ENCODE peak calls at places on chromosomes 12 and 14, in eight cellular contexts. Q is tibial artery; G is cardiac muscle cell; L is naive thymus-derived CD4-positive, alpha-beta T cell; R is heart right ventricle; H is CD8-positive, alpha-beta memory T cell; S is mesenchymal stem cell; V is neural progenitor cell. I is an unnamed sample. For H3K4me1, the result is how much of the 10 kb centered on the place peaks cover.

GRCh38 chr14:79278798-79279644 is 932.3 kb downstream of the DIO2 start:
- DNase-seq in Q (peak), G (peak), L (no peak), R (peak), H (no peak), S (peak), V (peak), I (peak)

GRCh38 chr12:58976146-58976545 is 55.8 kb upstream of the LRIG3 start:
- DNase-seq in Q (no peak), G (no peak), L (no peak), R (no peak), H (no peak), S (no peak), V (no peak), I (no peak)

GRCh38 chr14:56099081-56099797 is 19.0 kb upstream of the PELI2 start:
- DNase-seq in Q (no peak), G (peak), L (no peak), R (no peak), H (no peak), S (no peak), V (peak), I (peak)

GRCh38 chr12:108768591-108769500 is 37.5 kb upstream of the CORO1C start:
- DNase-seq in Q (no peak), G (peak), L (no peak), R (peak), H (no peak), S (no peak), V (peak), I (no peak)

GRCh38 chr12:71158361-71158882 is 623 bp upstream of the TSPAN8 start:
- DNase-seq in Q (no peak), G (no peak), L (no peak), R (no peak), H (no peak), S (no peak), V (no peak), I (peak)

GRCh38 chr12:89544027-89544426 is 18.2 kb upstream of the POC1B start:
- DNase-seq in Q (no peak), G (no peak), L (no peak), R (no peak), H (no peak), S (no peak), V (no peak), I (no peak)

GRCh38 chr12:81077686-81078441 is at the start of gene ACSS3:
- DNase-seq in Q (peak), G (peak), L (no peak), R (peak), H (no peak), S (peak), V (peak), I (peak)

GRCh38 chr14:91127411-91127810 is 13.5 kb downstream of the DGLUCY start:
- DNase-seq in Q (no peak), G (no peak), L (no peak), R (peak), H (no peak), S (no peak), V (no peak), I (no peak)

GRCh38 chr14:71583246-71583645 is 349.0 kb upstream of the RGS6 start:
- DNase-seq in Q (no peak), G (no peak), L (no peak), R (no peak), H (no peak), S (no peak), V (no peak), I (no peak)

GRCh38 chr12:114448618-114448933 is 42.6 kb upstream of the TBX5 start:
- DNase-seq in Q (no peak), G (peak), L (no peak), R (no peak), H (no peak), S (no peak), V (peak), I (no peak)

GRCh38 chr14:24403294-24404013 is 4.7 kb downstream of the NYNRIN start:
- DNase-seq in Q (no peak), G (no peak), L (no peak), R (no peak), H (no peak), S (no peak), V (no peak), I (no peak)

GRCh38 chr14:77142289-77142814 is 761 bp upstream of the ZDHHC22 start:
- DNase-seq in Q (no peak), G (no peak), L (no peak), R (no peak), H (no peak), S (no peak), V (peak), I (no peak)

GRCh38 chr14:65010211-65010931 is 23.7 kb downstream of the FNTB start:
- DNase-seq in Q (no peak), G (no peak), L (no peak), R (no peak), H (no peak), S (no peak), V (no peak), I (no peak)

GRCh38 chr14:96585672-96586013 is 83.5 kb downstream of the PAPOLA start:
- DNase-seq in Q (no peak), G (no peak), L (no peak), R (no peak), H (no peak), S (no peak), V (no peak), I (no peak)

GRCh38 chr14:70339970-70340369 is 19.5 kb downstream of the COX16 start:
- DNase-seq in Q (no peak), G (no peak), L (no peak), R (no peak), H (no peak), S (no peak), V (no peak), I (no peak)

GRCh38 chr14:24198845-24199524 is 3.7 kb upstream of the TM9SF1 start:
- DNase-seq in Q (no peak), G (no peak), L (no peak), R (no peak), H (no peak), S (no peak), V (no peak), I (no peak)

GRCh38 chr14:87994974-87995373 is 2.0 kb upstream of the GALC start:
- DNase-seq in Q (no peak), G (no peak), L (no peak), R (no peak), H (no peak), S (peak), V (no peak), I (peak)

GRCh38 chr14:49966304-49966809 is 73.5 kb downstream of the ARF6 start:
- DNase-seq in Q (no peak), G (no peak), L (no peak), R (no peak), H (no peak), S (no peak), V (peak), I (no peak)

GRCh38 chr12:16955083-16955657 is 349.2 kb upstream of the LMO3 start:
- DNase-seq in Q (no peak), G (no peak), L (no peak), R (no peak), H (no peak), S (peak), V (no peak), I (no peak)

GRCh38 chr12:57576613-57577160 is 14.3 kb upstream of the PIP4K2C start:
- DNase-seq in Q (no peak), G (no peak), L (no peak), R (no peak), H (no peak), S (no peak), V (no peak), I (no peak)

GRCh38 chr12:115660211-115660805 is 617.2 kb downstream of the MED13L start:
- DNase-seq in Q (no peak), G (no peak), L (no peak), R (peak), H (no peak), S (no peak), V (no peak), I (no peak)

GRCh38 chr12:83434600-83434999 is 747.9 kb downstream of the TMTC2 start:
- DNase-seq in Q (no peak), G (no peak), L (no peak), R (no peak), H (no peak), S (no peak), V (no peak), I (no peak)

GRCh38 chr12:131363841-131364425 is 347.0 kb upstream of the SFSWAP start:
- DNase-seq in Q (no peak), G (no peak), L (no peak), R (no peak), H (no peak), S (no peak), V (no peak), I (no peak)

GRCh38 chr14:50389668-50390441 is 6.8 kb downstream of the CDKL1 start:
- DNase-seq in Q (no peak), G (no peak), L (no peak), R (no peak), H (no peak), S (no peak), V (no peak), I (no peak)

GRCh38 chr12:109637341-109637740 is 63.7 kb downstream of the MVK start:
- DNase-seq in Q (no peak), G (no peak), L (no peak), R (no peak), H (no peak), S (no peak), V (no peak), I (no peak)

GRCh38 chr14:65243766-65244442 is 141.6 kb upstream of the MAX start:
- DNase-seq in Q (no peak), G (no peak), L (peak), R (no peak), H (no peak), S (no peak), V (no peak), I (no peak)

GRCh38 chr14:36503771-36504741 is 16.0 kb downstream of the NKX2-1 start:
- DNase-seq in Q (no peak), G (no peak), L (no peak), R (no peak), H (no peak), S (no peak), V (peak), I (no peak)

GRCh38 chr12:127024791-127025190 is 1242.2 kb upstream of the TMEM132C start:
- DNase-seq in Q (no peak), G (no peak), L (no peak), R (no peak), H (no peak), S (no peak), V (no peak), I (no peak)

GRCh38 chr12:116389990-116390655 is 112.6 kb upstream of the MED13L start:
- DNase-seq in Q (peak), G (no peak), L (no peak), R (no peak), H (no peak), S (peak), V (no peak), I (no peak)

GRCh38 chr12:48861111-48861510 is 4.6 kb downstream of the RND1 start:
- DNase-seq in Q (no peak), G (no peak), L (no peak), R (no peak), H (no peak), S (no peak), V (no peak), I (no peak)

GRCh38 chr12:101050631-101051030 is 159.4 kb downstream of the SLC5A8 start:
- DNase-seq in Q (no peak), G (no peak), L (no peak), R (no peak), H (no peak), S (no peak), V (no peak), I (peak)

GRCh38 chr14:95134304-95134933 is 22.9 kb downstream of the DICER1 start:
- DNase-seq in Q (no peak), G (no peak), L (no peak), R (no peak), H (no peak), S (peak), V (no peak), I (no peak)

GRCh38 chr14:60738843-60739508 is 4.4 kb downstream of the MNAT1 start:
- DNase-seq in Q (no peak), G (no peak), L (no peak), R (no peak), H (no peak), S (no peak), V (no peak), I (no peak)

GRCh38 chr12:331287-331686 is 57.8 kb downstream of the KDM5A start:
- DNase-seq in Q (no peak), G (no peak), L (no peak), R (no peak), H (no peak), S (no peak), V (no peak), I (no peak)

GRCh38 chr12:27176765-27177164 is 67.3 kb upstream of the STK38L start:
- DNase-seq in Q (no peak), G (no peak), L (no peak), R (no peak), H (no peak), S (peak), V (no peak), I (no peak)

GRCh38 chr12:104094284-104094683 is 30.0 kb downstream of the HCFC2 start:
- DNase-seq in Q (no peak), G (no peak), L (no peak), R (no peak), H (no peak), S (peak), V (no peak), I (no peak)

GRCh38 chr14:69877492-69877891 is 1.7 kb upstream of the SMOC1 start:
- DNase-seq in Q (no peak), G (peak), L (no peak), R (no peak), H (no peak), S (no peak), V (peak), I (peak)

DNA sequence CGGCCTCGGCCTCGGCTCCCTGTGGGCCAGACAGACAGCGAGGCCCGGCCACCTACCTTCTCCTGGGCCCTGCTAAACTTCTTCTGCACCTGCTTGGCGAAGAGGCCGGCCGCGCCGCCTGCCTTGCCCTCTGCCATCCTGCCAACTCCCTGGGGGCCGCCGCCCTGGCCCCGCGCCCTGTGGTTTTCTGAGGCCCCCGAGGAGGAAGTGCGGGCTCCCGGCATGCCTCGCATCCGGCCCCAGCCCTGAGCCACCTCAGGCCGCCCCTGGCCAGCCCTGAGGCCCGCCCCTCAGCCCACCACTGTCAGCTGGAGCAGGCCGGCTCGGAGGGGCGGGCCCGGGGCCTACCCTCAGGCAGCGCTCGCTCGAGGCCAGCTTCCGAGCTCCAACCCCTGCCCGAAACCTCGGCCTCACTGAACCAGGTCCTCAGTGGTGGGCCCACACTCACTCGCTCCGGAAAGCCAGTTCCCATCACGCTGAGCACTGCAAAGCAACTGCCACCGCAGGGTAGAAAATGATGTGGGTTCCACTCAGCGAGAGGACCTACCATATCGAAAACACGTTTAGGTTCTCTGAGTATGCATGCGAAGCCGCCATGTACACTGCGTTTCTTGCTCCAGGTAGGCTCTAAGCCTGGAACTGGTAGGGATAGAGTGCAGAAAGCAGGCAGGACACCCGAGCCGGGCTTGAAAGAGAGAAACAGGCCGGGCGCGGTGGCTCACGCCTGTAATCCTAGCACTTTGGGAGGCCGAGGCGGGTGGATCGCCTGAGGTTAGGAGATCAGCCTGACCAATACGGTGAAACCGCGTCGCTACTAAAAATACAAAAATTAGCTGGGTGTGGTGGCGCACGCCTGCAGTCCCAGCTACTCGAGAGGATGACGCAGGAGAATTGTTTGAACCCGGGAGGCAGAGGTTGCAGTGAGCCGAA is at the start of gene BIN2:
- DNase-seq in Q (peak), G (no peak), L (peak), R (peak), H (peak), S (no peak), V (no peak), I (no peak)
- H3K4me3 ChIP-seq in Q (peak), G (no peak), L (peak), R (no peak), H (peak), S (no peak), V (no peak), I (no peak)

GRCh38 chr12:98515368-98516183 is at the start of gene TMPO:
- DNase-seq in Q (peak), G (peak), L (peak), R (peak), H (peak), S (peak), V (peak), I (peak)
- H3K4me1 ChIP-seq in Q (under half), G (under half), L (under half), R (under half), H (under half), S (under half), V (under half), I (under half)

GRCh38 chr12:68237068-68237467 is 11.5 kb upstream of the IL26 start:
- DNase-seq in Q (no peak), G (no peak), L (no peak), R (no peak), H (no peak), S (no peak), V (no peak), I (no peak)
- H3K4me3 ChIP-seq in Q (peak), G (no peak), L (peak), R (peak), H (peak), S (peak), V (no peak), I (no peak)

DNA sequence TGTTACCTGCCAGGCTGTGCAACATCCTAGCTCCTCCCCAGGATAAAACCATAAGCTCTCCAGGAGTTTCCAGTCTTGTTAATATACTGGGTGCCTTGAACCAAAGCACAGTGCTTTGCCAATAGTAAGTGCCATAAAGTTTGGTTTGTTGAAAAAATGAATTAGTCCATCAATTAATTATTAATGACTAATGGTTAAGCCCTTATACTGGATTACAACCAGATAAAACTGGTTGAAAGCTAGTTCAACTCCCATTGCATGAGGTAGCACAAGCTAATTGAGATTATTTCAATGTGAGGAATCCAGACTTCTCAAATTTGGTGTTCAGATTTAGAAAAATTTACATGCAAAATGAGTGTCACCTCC is 1.6 kb upstream of the KRT3 start:
- DNase-seq in Q (no peak), G (no peak), L (no peak), R (no peak), H (no peak), S (no peak), V (no peak), I (no peak)
- H3K4me1 ChIP-seq in Q (under half), G (under half), L (under half), R (under half), H (under half), S (under half), V (under half), I (under half)

DNA sequence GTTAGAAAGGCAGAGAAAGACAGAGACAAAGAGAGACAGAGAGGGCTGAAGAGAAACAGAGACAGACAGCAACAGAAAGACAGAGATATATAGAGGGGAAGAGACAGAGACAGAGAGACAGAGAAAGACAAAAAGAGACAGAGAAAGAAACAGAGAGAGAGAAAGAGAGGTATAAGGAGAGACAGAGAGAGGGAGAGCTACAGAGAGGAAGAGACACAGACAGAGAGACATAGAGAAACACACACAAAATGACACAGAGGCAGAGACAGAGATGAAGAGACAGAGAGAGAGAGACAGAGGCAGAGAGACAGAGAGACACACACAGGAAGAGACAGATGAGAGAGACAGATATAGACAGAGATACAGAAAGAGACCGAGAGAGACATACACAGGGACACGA is 168.6 kb downstream of the TMEM121 start:
- DNase-seq in Q (no peak), G (no peak), L (no peak), R (no peak), H (no peak), S (no peak), V (no peak), I (no peak)
- H3K4me3 ChIP-seq in Q (no peak), G (no peak), L (no peak), R (no peak), H (no peak), S (no peak), V (no peak), I (no peak)

GRCh38 chr14:101859916-101860315 is 98.4 kb downstream of the PPP2R5C start:
- DNase-seq in Q (no peak), G (no peak), L (no peak), R (no peak), H (no peak), S (no peak), V (no peak), I (no peak)

GRCh38 chr14:101858791-101859537 is 97.5 kb downstream of the PPP2R5C start:
- DNase-seq in Q (no peak), G (peak), L (no peak), R (no peak), H (no peak), S (no peak), V (no peak), I (no peak)

GRCh38 chr14:101855958-101856357 is 94.4 kb downstream of the PPP2R5C start:
- DNase-seq in Q (no peak), G (peak), L (no peak), R (no peak), H (no peak), S (no peak), V (no peak), I (peak)

GRCh38 chr14:101859538-101859902 is 98.0 kb downstream of the PPP2R5C start:
- DNase-seq in Q (no peak), G (no peak), L (no peak), R (no peak), H (no peak), S (no peak), V (no peak), I (no peak)

GRCh38 chr14:101857226-101857625 is 95.7 kb downstream of the PPP2R5C start:
- DNase-seq in Q (no peak), G (no peak), L (no peak), R (no peak), H (no peak), S (no peak), V (no peak), I (peak)
- H3K4me1 ChIP-seq in Q (under half), G (under half), L (under half), R (under half), H (under half), S (under half), V (under half), I (under half)

DNA sequence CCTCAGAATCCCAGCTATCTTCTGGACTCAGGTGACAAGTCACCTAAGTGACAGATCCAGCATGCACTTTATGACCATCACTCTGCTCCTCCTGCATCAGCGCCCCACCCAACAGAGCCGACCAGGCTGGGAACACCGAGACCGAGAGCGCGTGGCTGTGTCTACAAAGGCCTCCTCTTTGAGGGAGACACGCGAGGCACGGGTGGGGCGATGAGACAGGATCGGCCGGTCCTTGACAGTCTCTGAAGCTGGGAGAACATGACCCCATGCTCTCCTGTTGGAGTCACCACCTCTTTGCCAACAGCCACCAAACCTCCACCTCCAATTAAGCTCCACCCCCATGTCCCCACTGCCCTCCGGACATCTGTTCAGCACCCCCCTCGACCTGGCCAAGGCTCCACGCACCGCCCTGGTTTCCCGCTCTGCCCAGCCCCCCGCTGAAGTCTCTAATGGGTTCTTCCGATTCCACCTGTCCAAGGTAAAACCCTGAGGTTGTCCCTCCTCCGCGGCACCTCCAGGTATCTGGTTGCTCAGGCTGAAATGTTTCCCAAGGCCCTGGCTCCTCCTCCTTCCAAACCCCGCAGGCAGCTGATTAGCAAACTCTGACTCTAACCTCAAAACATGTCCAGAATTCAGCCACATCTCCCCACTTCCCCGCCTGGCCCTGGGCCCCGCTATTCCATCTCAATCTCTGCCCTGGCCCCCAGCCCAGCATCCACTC is 31.5 kb downstream of the HSP90AA1 start:
- DNase-seq in Q (no peak), G (no peak), L (no peak), R (no peak), H (no peak), S (no peak), V (no peak), I (no peak)
- H3K4me3 ChIP-seq in Q (no peak), G (no peak), L (no peak), R (no peak), H (no peak), S (no peak), V (no peak), I (no peak)

I was measured in SJCRH30.